ENCODE peak calls at places on chromosomes 4 and X, in five cellular contexts. M is stomach, G is OCI-LY7, Q is K562, P is tibial nerve. A is an unnamed sample.
A peak's percentile ranks its signal among the peaks of the same experiment; 100 is the strongest.

GRCh38 chr4:13306356-13306755 is 177.8 kb downstream of the RAB28 start:
- DNase-seq in M (no peak), Q (no peak), G (no peak), P (no peak), A (no peak)

GRCh38 chr4:76061421-76061820 is 13.1 kb upstream of the ART3 start:
- DNase-seq in P (no peak), Q (no peak), M (no peak), G (no peak), A (no peak)

GRCh38 chr4:123217676-123218075 is 178.9 kb upstream of the SPRY1 start:
- DNase-seq in M (no peak), G (no peak), Q (no peak), P (no peak), A (no peak)

GRCh38 chrX:65136424-65136823 is 160.2 kb upstream of the ZC4H2 start:
- DNase-seq in Q (no peak), G (no peak), P (no peak), M (no peak), A (no peak)

GRCh38 chr4:166972071-166972470 is 262.2 kb downstream of the SPOCK3 start:
- DNase-seq in Q (no peak), G (no peak), M (no peak), P (no peak), A (no peak)

GRCh38 chrX:11532291-11533075 is 133.2 kb downstream of the ARHGAP6 start:
- DNase-seq in G (no peak), Q (peak; percentile 70), M (no peak), P (no peak), A (no peak)

GRCh38 chr4:71992571-71992970 is 39.2 kb upstream of the NPFFR2 start:
- DNase-seq in M (no peak), G (no peak), Q (no peak), P (no peak), A (no peak)

GRCh38 chr4:172514011-172514410 is 654.6 kb upstream of the GALNT7 start:
- DNase-seq in P (no peak), M (no peak), G (no peak), Q (no peak), A (no peak)

GRCh38 chr4:168794881-168795280 is 215.2 kb downstream of the CBR4 start:
- DNase-seq in G (no peak), P (no peak), M (no peak), Q (no peak), A (no peak)

GRCh38 chr4:108540536-108540935 is 79.8 kb upstream of the RPL34 start:
- DNase-seq in G (no peak), P (no peak), M (no peak), Q (no peak), A (no peak)

GRCh38 chr4:147940144-147940543 is 208.3 kb downstream of the ARHGAP10 start:
- DNase-seq in P (no peak), M (no peak), G (no peak), Q (no peak), A (no peak)

GRCh38 chr4:76982638-76983579 is 33.4 kb downstream of the SEPTIN11 start:
- DNase-seq in Q (peak; percentile 56), M (no peak), P (no peak), G (no peak), A (no peak)

GRCh38 chr4:70969076-70969475 is 24.4 kb upstream of the DCK start:
- DNase-seq in M (no peak), P (no peak), G (no peak), Q (no peak), A (no peak)

GRCh38 chr4:153114771-153115321 is 89.4 kb upstream of the TRIM2 start:
- DNase-seq in Q (no peak), M (peak; percentile 47), G (no peak), P (no peak), A (no peak)

GRCh38 chrX:3516051-3516541 is 169.6 kb upstream of the MXRA5 start:
- DNase-seq in Q (no peak), M (no peak), G (no peak), P (peak; percentile 4), A (no peak)

GRCh38 chr4:77044458-77045124 is 31.2 kb downstream of the CCNI start:
- DNase-seq in Q (peak; percentile 16), G (peak; percentile 62), P (no peak), M (no peak), A (no peak)

DNA sequence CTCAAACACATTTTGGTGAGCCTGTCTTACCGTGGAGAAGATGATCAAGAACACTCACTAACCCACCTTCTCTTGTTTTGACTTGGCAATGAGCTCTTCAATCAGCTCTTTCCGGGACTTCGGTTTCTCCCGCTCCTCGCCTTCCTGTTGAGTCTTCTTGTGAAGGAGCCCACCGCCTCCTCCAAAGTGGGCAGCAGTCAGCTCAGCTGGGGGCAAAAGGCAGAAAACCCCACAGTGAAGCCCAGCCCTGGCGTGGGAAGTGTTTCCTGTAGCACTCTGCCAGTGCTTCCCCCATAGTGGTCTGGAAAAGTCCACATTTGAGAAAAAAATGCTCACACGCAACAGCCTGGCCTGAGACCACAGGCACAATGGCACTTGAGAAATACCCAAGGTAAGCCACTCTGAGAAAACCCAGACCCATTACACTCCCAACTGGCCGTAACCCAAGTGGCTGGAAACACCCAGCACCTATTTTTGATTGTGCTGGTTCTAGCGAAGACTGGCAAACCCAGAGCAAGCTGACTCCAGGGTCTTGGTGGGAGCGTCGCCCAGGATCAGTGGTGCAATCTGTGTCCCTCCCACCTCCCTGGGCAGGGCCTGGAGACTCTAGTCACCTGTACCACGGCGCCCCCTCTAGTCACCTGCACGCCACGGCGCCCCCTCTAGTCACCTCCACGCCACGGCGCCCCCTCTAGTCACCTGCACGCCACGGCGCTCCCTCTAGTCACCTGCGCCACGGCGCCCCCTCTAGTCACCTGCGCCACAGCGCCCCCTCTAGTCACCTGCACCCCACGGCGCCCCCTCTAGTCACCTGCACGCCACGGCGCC is 8.6 kb downstream of the NOP14 start:
- DNase-seq in M (no peak), Q (no peak), P (no peak), G (peak; percentile 53), A (no peak)
- H3K4me1 ChIP-seq in M (peaks cover 16% of the 10 kb centered on the region), Q (peaks cover 2% of the 10 kb centered on the region), P (peaks cover 15% of the 10 kb centered on the region), G (no peaks in the 10 kb centered on the region), A (no peaks in the 10 kb centered on the region)

GRCh38 chr4:17812125-17812524 is 1.3 kb downstream of the NCAPG start:
- DNase-seq in P (no peak), Q (no peak), M (no peak), G (peak; percentile 23), A (no peak)
- H3K4me3 ChIP-seq in P (no peak overlapping the region), Q (peak overlapping the region; percentile 65), M (no peak overlapping the region), G (peak overlapping the region; percentile 85), A (no peak overlapping the region)

DNA sequence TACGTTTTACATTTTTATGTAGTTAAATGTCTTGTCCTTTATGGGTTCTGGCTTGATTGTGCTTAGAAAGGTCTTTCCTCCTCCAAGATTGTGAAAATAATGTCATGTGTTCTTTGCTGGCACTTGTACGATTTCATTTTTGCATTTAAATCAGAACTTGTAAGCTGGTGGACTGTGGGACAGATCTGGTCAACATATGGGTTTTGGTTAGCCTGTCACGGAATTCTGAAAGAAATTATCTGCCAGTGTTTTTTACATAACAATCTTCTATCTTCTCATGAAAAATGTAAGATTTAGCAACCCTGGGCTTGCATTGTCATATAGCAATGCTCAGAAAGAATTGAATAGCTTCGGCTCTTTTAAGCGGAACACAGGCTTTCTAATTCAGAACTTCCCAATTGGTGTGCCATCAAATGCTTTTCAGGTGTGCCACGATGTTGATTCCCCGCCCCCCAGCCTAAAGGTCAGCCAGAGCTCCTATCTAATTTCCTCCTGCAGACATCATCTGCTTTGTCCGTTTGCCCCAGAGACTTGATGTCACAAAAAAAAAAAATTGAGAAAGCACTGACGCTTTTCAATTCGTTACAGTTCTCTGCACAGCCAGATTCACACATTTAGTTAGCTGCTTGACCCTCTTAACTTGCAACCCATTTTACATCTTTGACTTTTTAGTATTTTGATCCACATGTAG is 16.2 kb downstream of the AFF1 start:
- DNase-seq in Q (no peak), P (no peak), M (no peak), G (peak; percentile 67), A (no peak)
- H3K4me1 ChIP-seq in Q (peaks cover 5% of the 10 kb centered on the region), P (peaks cover 17% of the 10 kb centered on the region), M (peaks cover 64% of the 10 kb centered on the region), G (peaks cover 61% of the 10 kb centered on the region), A (peaks cover 8% of the 10 kb centered on the region)

DNA sequence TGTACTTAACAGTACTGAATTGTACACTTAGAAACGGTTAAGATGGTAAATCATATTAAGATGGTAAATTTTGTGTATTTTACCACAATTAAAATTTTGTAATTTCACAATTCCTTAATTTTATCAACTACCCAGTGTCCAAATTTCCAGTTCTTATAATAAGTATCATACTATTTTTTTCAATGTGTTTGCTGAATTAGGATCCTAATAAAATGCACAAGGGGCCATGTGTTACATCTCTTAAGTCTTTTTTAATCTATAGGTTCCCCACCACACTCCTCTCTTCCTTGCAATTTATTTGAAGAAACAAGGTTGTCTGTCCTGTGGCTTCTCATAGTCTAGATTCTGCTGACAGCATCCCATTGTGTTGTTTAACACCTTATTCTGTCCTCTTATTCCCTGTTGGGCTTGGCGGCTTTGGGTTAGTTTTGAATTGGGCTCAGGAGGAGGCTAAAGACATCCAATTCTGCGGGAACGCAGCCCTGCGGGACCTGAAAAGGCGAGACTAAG is 533 bp upstream of the SYAP1 start:
- DNase-seq in Q (no peak), P (no peak), M (no peak), G (no peak), A (no peak)
- H3K4me3 ChIP-seq in Q (peak overlapping the region; percentile 82), P (peak overlapping the region; percentile 69), M (peak overlapping the region; percentile 82), G (peak overlapping the region; percentile 99), A (peak overlapping the region; percentile 71)

DNA sequence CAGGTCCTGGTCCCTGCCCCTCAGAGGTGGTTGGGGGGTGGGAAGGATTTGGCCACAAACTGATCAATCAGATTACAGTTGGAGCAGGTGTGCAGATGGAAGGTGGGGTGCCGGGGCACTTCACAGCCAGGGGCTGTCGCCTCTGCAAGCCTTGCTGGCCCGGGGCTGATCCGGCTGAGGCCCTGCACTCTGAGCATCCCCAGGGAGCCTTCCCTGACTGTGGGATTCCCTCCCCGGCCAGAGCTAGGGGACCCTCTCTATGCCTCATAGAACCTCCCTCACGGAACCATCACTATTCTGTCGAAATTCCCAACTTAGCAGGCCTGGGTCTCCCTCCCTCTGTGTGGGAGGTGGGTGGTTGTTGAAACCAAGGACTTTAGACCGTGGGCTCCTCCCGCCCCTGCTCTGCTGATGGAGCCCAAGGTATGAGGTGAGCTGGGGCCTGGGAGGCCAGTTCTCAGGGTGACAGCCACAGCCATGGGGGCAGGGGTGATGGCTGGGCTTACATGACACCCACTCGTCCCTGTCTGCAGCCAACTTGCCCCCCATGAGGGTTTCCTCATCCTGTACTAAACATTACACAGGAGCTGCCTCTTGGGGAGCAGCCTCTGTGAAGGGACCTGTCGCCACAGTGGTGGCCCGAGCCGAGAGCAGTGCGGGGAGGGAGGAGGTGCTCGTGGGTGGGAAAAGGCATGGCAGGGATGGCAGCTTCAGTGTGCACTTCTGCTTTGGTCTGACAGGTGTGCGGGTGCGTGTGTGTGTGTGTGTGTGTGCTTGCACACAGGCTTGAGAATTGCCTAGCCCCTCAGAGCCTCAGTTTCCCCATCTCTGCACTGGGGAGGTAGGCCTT is 3.7 kb downstream of the SH3TC1 start:
- DNase-seq in M (no peak), Q (no peak), G (peak; percentile 24), P (no peak), A (no peak)
- H3K4me1 ChIP-seq in M (peaks cover 87% of the 10 kb centered on the region), Q (peaks cover 35% of the 10 kb centered on the region), G (peaks cover 53% of the 10 kb centered on the region), P (peaks cover 51% of the 10 kb centered on the region), A (peaks cover 51% of the 10 kb centered on the region)

GRCh38 chr4:83174844-83175414 is 60.4 kb upstream of the PLAC8 start:
- DNase-seq in P (no peak), G (no peak), Q (no peak), M (no peak), A (no peak)

GRCh38 chr4:83172371-83172770 is 57.8 kb upstream of the PLAC8 start:
- DNase-seq in M (no peak), Q (no peak), P (no peak), G (no peak), A (no peak)

GRCh38 chr4:83171640-83172039 is 57.1 kb upstream of the PLAC8 start:
- DNase-seq in P (no peak), G (no peak), Q (no peak), M (no peak), A (no peak)

GRCh38 chr4:83170952-83171399 is 56.4 kb upstream of the PLAC8 start:
- DNase-seq in G (no peak), Q (no peak), M (no peak), P (no peak), A (no peak)
- H3K4me3 ChIP-seq in G (no peak overlapping the region), Q (no peak overlapping the region), M (no peak overlapping the region), P (no peak overlapping the region), A (no peak overlapping the region)

GRCh38 chr4:119040711-119041185 is 94.9 kb upstream of the MYOZ2 start:
- DNase-seq in P (peak; percentile 40), G (no peak), Q (no peak), M (no peak), A (no peak)
- H3K4me1 ChIP-seq in P (peaks cover 92% of the 10 kb centered on the region), G (peaks cover 22% of the 10 kb centered on the region), Q (no peaks in the 10 kb centered on the region), M (peaks cover 68% of the 10 kb centered on the region), A (peaks cover 4% of the 10 kb centered on the region)